ENCODE peak calls at places on chromosomes 4 and X, in six cellular contexts. D, O, H, U, Q and E are unnamed samples.
A peak's percentile ranks its signal among the peaks of the same experiment; 100 is the strongest.

GRCh38 chrX:141815904-141816303 is 22.2 kb upstream of the MAGEC3 start:
- DNase-seq in Q (no peak), O (no peak), D (no peak), U (no peak), H (no peak), E (no peak)

GRCh38 chrX:14050704-14051103 is 21.0 kb upstream of the GEMIN8 start:
- DNase-seq in H (no peak), Q (no peak), O (no peak), D (no peak), U (no peak), E (no peak)

GRCh38 chr4:127586922-127587571 is 45.7 kb upstream of the INTU start:
- DNase-seq in U (no peak), H (no peak), Q (peak; percentile 86), D (peak; percentile 74), O (no peak), E (no peak)

GRCh38 chr4:126411047-126411446 is 1096.3 kb downstream of the FAT4 start:
- DNase-seq in Q (no peak), D (no peak), U (no peak), H (no peak), O (no peak), E (no peak)

GRCh38 chr4:128516568-128516967 is 229.0 kb upstream of the PGRMC2 start:
- DNase-seq in U (no peak), Q (no peak), D (no peak), O (no peak), H (no peak), E (no peak)

GRCh38 chr4:26721685-26722084 is 137.8 kb downstream of the TBC1D19 start:
- DNase-seq in D (no peak), H (no peak), U (no peak), O (no peak), Q (no peak), E (no peak)

GRCh38 chr4:159443975-159444374 is 341.1 kb downstream of the RAPGEF2 start:
- DNase-seq in U (no peak), H (no peak), Q (no peak), D (no peak), O (no peak), E (no peak)

GRCh38 chrX:25344191-25344936 is 328.6 kb upstream of the ARX start:
- DNase-seq in H (no peak), U (no peak), Q (no peak), D (no peak), O (no peak), E (no peak)

GRCh38 chr4:128225148-128225547 is 62.5 kb downstream of the PGRMC2 start:
- DNase-seq in O (no peak), H (no peak), D (no peak), U (no peak), Q (no peak), E (no peak)

GRCh38 chrX:40646489-40647306 is 663 bp downstream of the CXorf38 start:
- DNase-seq in D (no peak), U (peak; percentile 49), H (peak; percentile 54), Q (peak; percentile 11), O (peak; percentile 22), E (peak; percentile 3)

GRCh38 chrX:151174581-151175282 is 1.7 kb upstream of the GPR50 start:
- DNase-seq in O (no peak), D (peak; percentile 74), H (no peak), Q (peak; percentile 63), U (no peak), E (no peak)

GRCh38 chr4:188021548-188022249 is 26.1 kb downstream of the ZFP42 start:
- DNase-seq in D (no peak), U (no peak), O (no peak), Q (no peak), H (no peak), E (no peak)

GRCh38 chr4:1008840-1009646 is 2.4 kb upstream of the FGFRL1 start:
- DNase-seq in H (peak; percentile 59), U (peak; percentile 66), O (peak; percentile 41), Q (peak; percentile 58), D (peak; percentile 62), E (no peak)

GRCh38 chr4:74608151-74608949 is 163.4 kb downstream of the AREG start:
- DNase-seq in Q (no peak), U (no peak), O (no peak), H (no peak), D (no peak), E (no peak)

GRCh38 chr4:158513246-158513645 is 8.4 kb upstream of the RXFP1 start:
- DNase-seq in O (no peak), H (no peak), Q (no peak), D (no peak), U (no peak), E (no peak)

GRCh38 chrX:63746278-63746677 is 38.7 kb downstream of the ARHGEF9 start:
- DNase-seq in Q (no peak), H (no peak), U (no peak), D (no peak), O (no peak), E (no peak)

DNA sequence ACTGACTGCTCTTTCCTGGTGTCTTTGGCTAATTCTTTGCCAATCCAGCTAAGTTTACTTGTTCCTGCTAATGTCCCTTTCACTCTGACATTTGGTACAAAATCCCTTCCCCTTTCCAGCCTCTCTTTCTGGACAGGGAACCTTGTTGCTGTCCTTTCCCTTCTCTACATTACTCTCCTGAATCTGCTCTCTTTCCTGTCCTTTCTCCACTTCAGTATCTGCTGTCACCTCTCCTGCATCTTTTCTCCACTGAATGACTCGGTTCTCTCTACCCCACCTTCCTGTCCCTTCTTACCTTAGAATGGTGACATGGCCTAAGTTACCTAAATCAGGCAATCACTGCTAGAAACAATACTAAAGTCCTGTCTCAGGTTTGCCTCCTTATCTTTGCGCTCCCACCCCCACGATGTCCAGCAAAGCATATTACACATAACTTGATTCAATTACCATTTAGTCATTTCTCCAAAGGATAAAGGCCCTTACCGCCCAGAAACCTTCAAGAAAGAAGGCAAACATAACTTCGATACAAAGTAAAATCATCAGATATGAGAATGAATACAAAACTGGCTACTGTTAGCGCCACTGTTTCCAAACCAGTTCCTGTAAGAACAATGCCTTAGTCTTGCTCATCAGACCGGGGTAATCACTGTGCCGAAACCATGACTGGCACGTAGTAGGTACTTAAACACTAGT is 887 bp downstream of the BOD1L1 start:
- DNase-seq in D (no peak), U (no peak), Q (no peak), H (no peak), O (no peak), E (no peak)
- H3K27ac ChIP-seq in D (no peak overlapping the region), U (no peak overlapping the region), Q (peak overlapping the region; percentile 85), H (peak overlapping the region; percentile 95), O (peak overlapping the region; percentile 96), E (no peak overlapping the region)

GRCh38 chr4:138242830-138243149 is 641 bp upstream of the SLC7A11 start:
- DNase-seq in Q (no peak), H (no peak), O (no peak), D (no peak), U (no peak), E (no peak)
- H3K27ac ChIP-seq in Q (peak overlapping the region; percentile 91), H (peak overlapping the region; percentile 79), O (no peak overlapping the region), D (peak overlapping the region; percentile 95), U (peak overlapping the region; percentile 29), E (no peak overlapping the region)

GRCh38 chr4:53346920-53347852 is 18.7 kb downstream of the SCFD2 start:
- DNase-seq in U (no peak), Q (no peak), H (no peak), O (no peak), D (no peak), E (no peak)
- H3K27ac ChIP-seq in U (no peak overlapping the region), Q (no peak overlapping the region), H (no peak overlapping the region), O (no peak overlapping the region), D (no peak overlapping the region), E (no peak overlapping the region)

DNA sequence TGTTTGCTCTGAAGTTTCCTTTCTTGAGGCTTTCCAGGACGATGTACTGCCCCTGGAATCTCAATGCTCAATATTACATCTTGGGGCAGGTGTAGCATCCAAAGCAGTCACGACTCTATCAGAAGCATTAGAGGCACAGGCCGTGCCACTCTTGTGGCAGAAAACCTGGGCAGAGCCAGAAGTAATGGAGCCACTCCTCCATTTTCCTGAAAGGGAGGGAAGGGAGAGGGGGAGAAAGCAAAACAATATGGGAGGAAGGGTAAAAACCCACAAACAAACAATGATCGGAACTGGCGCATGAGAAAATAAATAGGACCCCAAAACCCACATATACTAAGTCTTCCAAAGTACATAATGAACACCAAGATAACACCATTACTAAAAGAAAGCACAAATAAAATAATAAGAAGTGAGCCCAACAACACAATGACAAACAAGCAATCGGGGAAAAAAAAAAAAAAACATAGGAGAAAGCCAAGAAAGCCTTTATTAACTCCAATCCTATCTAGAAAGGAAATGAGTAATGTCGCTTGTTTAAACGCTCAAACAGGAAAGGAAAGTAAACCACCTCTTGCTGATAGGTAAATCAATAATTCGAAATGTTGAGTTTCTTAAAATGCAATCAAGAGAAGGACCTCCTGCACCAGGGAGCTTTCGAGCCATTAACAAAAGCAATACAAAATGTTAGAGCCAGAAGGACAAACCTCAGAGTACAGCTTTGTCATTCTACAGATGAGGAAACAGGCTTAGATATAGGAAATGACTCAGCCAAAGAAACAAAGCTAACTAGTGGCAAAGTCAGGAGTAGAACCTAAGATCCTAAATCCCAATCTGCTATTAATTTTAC is 117.4 kb downstream of the ATRX start:
- DNase-seq in H (no peak), O (no peak), D (no peak), U (no peak), Q (no peak), E (no peak)
- H3K27ac ChIP-seq in H (peak overlapping the region; percentile 68), O (no peak overlapping the region), D (no peak overlapping the region), U (no peak overlapping the region), Q (no peak overlapping the region), E (no peak overlapping the region)

GRCh38 chr4:100889898-100890297 is 372.1 kb upstream of the EMCN start:
- DNase-seq in O (no peak), H (no peak), Q (no peak), U (no peak), D (no peak), E (no peak)

GRCh38 chr4:100889401-100889800 is 371.6 kb upstream of the EMCN start:
- DNase-seq in D (no peak), U (no peak), H (no peak), Q (no peak), O (no peak), E (no peak)

GRCh38 chr4:100895572-100896197 is 377.9 kb upstream of the EMCN start:
- DNase-seq in D (no peak), U (no peak), Q (no peak), H (no peak), O (no peak), E (no peak)

GRCh38 chr4:100894339-100894870 is 376.6 kb upstream of the EMCN start:
- DNase-seq in O (no peak), U (no peak), Q (no peak), D (no peak), H (no peak), E (no peak)

DNA sequence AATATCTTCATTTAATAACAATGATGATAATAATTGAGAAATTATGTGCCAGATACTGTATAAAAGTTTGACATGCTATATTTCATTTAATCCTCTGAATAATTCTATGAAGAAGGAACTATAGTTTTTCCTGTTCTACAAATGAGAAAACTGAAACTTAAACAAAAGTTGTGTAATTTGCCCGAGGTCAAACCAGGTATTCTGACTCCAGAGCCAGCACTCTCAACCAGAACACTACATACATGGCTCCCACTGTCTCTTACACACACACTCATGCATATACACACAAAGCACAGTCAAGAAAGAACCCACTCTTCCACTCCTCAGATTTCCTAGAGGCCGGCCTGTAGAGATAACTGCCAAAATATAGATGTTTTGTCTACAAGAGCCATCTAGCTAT is 374.0 kb upstream of the EMCN start:
- DNase-seq in O (no peak), Q (no peak), H (no peak), U (no peak), D (no peak), E (no peak)
- H3K27ac ChIP-seq in O (no peak overlapping the region), Q (no peak overlapping the region), H (no peak overlapping the region), U (no peak overlapping the region), D (no peak overlapping the region), E (no peak overlapping the region)